ENCODE peak calls at places on chromosomes 16 and 17, in six cellular contexts. A, E, R, Q, U and H are unnamed samples.

GRCh38 chr17:35716173-35716572 is 15.3 kb upstream of the RASL10B start:
- DNase-seq in E (no peak), U (no peak), R (no peak), A (no peak), Q (no peak), H (no peak)

GRCh38 chr16:89051521-89052166 is 42.0 kb upstream of the ACSF3 start:
- DNase-seq in R (peak), A (no peak), E (no peak), U (no peak), Q (no peak), H (no peak)

GRCh38 chr17:66632716-66633115 is 202.2 kb upstream of the CACNG5 start:
- DNase-seq in U (no peak), Q (no peak), R (no peak), A (no peak), E (no peak), H (no peak)

GRCh38 chr17:62859146-62859545 is 51.0 kb upstream of the MARCHF10 start:
- DNase-seq in Q (no peak), E (no peak), U (no peak), R (no peak), A (no peak), H (peak)

GRCh38 chr17:78112508-78113471 is 15.8 kb downstream of the TMC6 start:
- DNase-seq in U (peak), E (peak), R (peak), Q (peak), A (peak), H (peak)

GRCh38 chr16:50093607-50094570 is 28.1 kb downstream of the HEATR3 start:
- DNase-seq in A (no peak), E (peak), Q (no peak), U (peak), R (no peak), H (no peak)

GRCh38 chr17:36124879-36125824 is 21.5 kb downstream of the CCL4 start:
- DNase-seq in Q (no peak), R (no peak), E (no peak), A (no peak), U (no peak), H (peak)

GRCh38 chr16:81779540-81780320 is 639 bp downstream of the PLCG2 start:
- DNase-seq in A (peak), R (no peak), U (no peak), Q (no peak), E (no peak), H (no peak)

GRCh38 chr17:55652825-55653224 is 69.8 kb downstream of the TMEM100 start:
- DNase-seq in R (no peak), E (no peak), Q (no peak), U (no peak), A (no peak), H (no peak)

GRCh38 chr17:3659541-3660111 is 8.8 kb downstream of the TAX1BP3 start:
- DNase-seq in A (no peak), U (no peak), Q (no peak), R (peak), E (peak), H (no peak)

GRCh38 chr16:2719328-2720062 is 529 bp downstream of the PRSS27 start:
- DNase-seq in R (no peak), E (no peak), U (no peak), Q (no peak), A (no peak), H (no peak)

GRCh38 chr17:64608571-64608981 is 53.5 kb downstream of the SMURF2 start:
- DNase-seq in A (no peak), E (no peak), R (no peak), U (no peak), Q (no peak), H (no peak)

GRCh38 chr16:67393111-67393789 is at the start of gene TPPP3:
- DNase-seq in A (peak), Q (peak), U (no peak), R (peak), E (peak), H (no peak)

GRCh38 chr17:15269690-15270089 is 4.6 kb upstream of the PMP22 start:
- DNase-seq in E (no peak), Q (no peak), U (no peak), R (no peak), A (no peak), H (no peak)